ENCODE peak calls at places on chromosomes 1 and 21, in eight cellular contexts. G is ovary, X is HCT116, V is lower leg skin, E is testis, J is adrenal gland, I is gastrocnemius medialis, A is tibial nerve. C is an unnamed sample.

GRCh38 chr1:8166436-8166835 is 140.3 kb upstream of the ERRFI1 start:
- DNase-seq in X (no peak), I (no peak), G (no peak), J (no peak), E (no peak), V (no peak), A (no peak), C (no peak)

GRCh38 chr21:30349572-30349971 is 1.2 kb upstream of the KRTAP23-1 start:
- DNase-seq in J (no peak), A (no peak), I (no peak), X (no peak), E (no peak), V (no peak), G (no peak), C (no peak)

GRCh38 chr1:167059045-167059728 is 31.0 kb downstream of the GPA33 start:
- DNase-seq in X (peak), V (peak), A (peak), I (no peak), E (peak), G (peak), J (peak), C (peak)

GRCh38 chr1:103496014-103496635 is 29.4 kb upstream of the RNPC3 start:
- DNase-seq in A (no peak), J (no peak), I (no peak), E (no peak), G (no peak), V (no peak), X (no peak), C (no peak)

GRCh38 chr1:25944986-25945385 is 38.8 kb upstream of the STMN1 start:
- DNase-seq in E (no peak), G (no peak), I (no peak), V (no peak), X (no peak), A (no peak), J (no peak), C (no peak)

GRCh38 chr1:51877434-51878306 is 857 bp downstream of the NRDC start:
- DNase-seq in A (no peak), E (peak), J (peak), X (no peak), I (peak), V (no peak), G (no peak), C (no peak)

GRCh38 chr1:236854602-236854978 is 59.5 kb downstream of the MTR start:
- DNase-seq in A (no peak), X (no peak), E (no peak), I (no peak), V (no peak), G (no peak), J (no peak), C (no peak)

GRCh38 chr1:227941509-227942020 is 6.2 kb downstream of the WNT9A start:
- DNase-seq in A (peak), E (peak), J (peak), X (no peak), I (no peak), V (no peak), G (no peak), C (no peak)

GRCh38 chr1:44679468-44679867 is 5.0 kb downstream of the ARMH1 start:
- DNase-seq in E (no peak), J (no peak), X (no peak), I (no peak), G (no peak), A (no peak), V (no peak), C (no peak)

GRCh38 chr1:2044510-2045319 is 5.5 kb upstream of the PRKCZ start:
- DNase-seq in A (peak), J (peak), V (no peak), I (no peak), X (no peak), E (peak), G (peak), C (peak)

GRCh38 chr21:44666401-44667320 is at the start of gene KRTAP12-2:
- DNase-seq in I (no peak), J (no peak), E (no peak), A (no peak), V (no peak), G (no peak), X (no peak), C (no peak)

GRCh38 chr1:37481289-37482003 is 7.1 kb downstream of the ZC3H12A start:
- DNase-seq in X (no peak), J (peak), I (no peak), A (no peak), G (no peak), V (no peak), E (no peak), C (no peak)

GRCh38 chr1:160161965-160162705 is 10.7 kb downstream of the ATP1A4 start:
- DNase-seq in X (no peak), I (no peak), A (no peak), J (peak), G (no peak), V (no peak), E (peak), C (no peak)

GRCh38 chr1:203271018-203271743 is 34.1 kb upstream of the BTG2 start:
- DNase-seq in G (peak), V (peak), X (peak), J (peak), I (peak), E (peak), A (no peak), C (peak)

GRCh38 chr1:18461656-18462055 is 19.1 kb upstream of the KLHDC7A start:
- DNase-seq in J (no peak), E (no peak), G (no peak), A (no peak), X (no peak), V (no peak), I (no peak), C (no peak)

GRCh38 chr1:1788646-1789431 is 10.6 kb upstream of the NADK start:
- DNase-seq in V (no peak), A (no peak), G (no peak), J (peak), E (peak), X (no peak), I (no peak), C (no peak)

GRCh38 chr1:112882271-112882744 is 73.7 kb downstream of the SLC16A1 start:
- DNase-seq in X (no peak), A (no peak), E (no peak), G (no peak), I (no peak), V (no peak), J (no peak), C (peak)

GRCh38 chr21:36887983-36888382 is 78.5 kb downstream of the HLCS start:
- DNase-seq in G (no peak), E (no peak), V (no peak), J (no peak), A (no peak), I (no peak), X (no peak), C (no peak)

GRCh38 chr1:38029725-38030511 is 16.7 kb downstream of the POU3F1 start:
- DNase-seq in E (peak), X (no peak), J (peak), V (no peak), A (no peak), G (no peak), I (no peak), C (peak)

GRCh38 chr1:206469411-206469932 is 804 bp upstream of the IKBKE start:
- DNase-seq in G (no peak), A (no peak), J (no peak), E (no peak), I (no peak), X (no peak), V (no peak), C (no peak)

GRCh38 chr1:155322571-155322952 is 1.9 kb downstream of the RUSC1 start:
- DNase-seq in E (peak), I (no peak), A (no peak), X (no peak), G (peak), J (peak), V (no peak), C (peak)

GRCh38 chr1:79197421-79197820 is 190.9 kb upstream of the ADGRL4 start:
- DNase-seq in G (no peak), E (no peak), X (peak), V (no peak), I (no peak), A (no peak), J (no peak), C (no peak)

GRCh38 chr1:35085421-35085820 is 6.2 kb downstream of the ZMYM1 start:
- DNase-seq in I (no peak), G (no peak), X (no peak), V (no peak), E (no peak), A (no peak), J (no peak), C (no peak)

GRCh38 chr1:223710179-223711133 is 1.9 kb upstream of the CAPN2 start:
- DNase-seq in A (no peak), G (no peak), X (no peak), I (no peak), V (no peak), E (no peak), J (no peak), C (no peak)

GRCh38 chr1:159492575-159493323 is 43.1 kb downstream of the OR10J5 start:
- DNase-seq in X (no peak), V (no peak), G (no peak), E (no peak), J (no peak), A (no peak), I (no peak), C (no peak)

GRCh38 chr1:168618351-168618750 is 41.9 kb downstream of the XCL1 start:
- DNase-seq in G (no peak), J (no peak), V (no peak), E (no peak), I (no peak), A (no peak), X (no peak), C (no peak)

GRCh38 chr1:40712405-40712944 is 21.0 kb downstream of the NFYC start:
- DNase-seq in J (no peak), X (no peak), E (no peak), V (no peak), I (no peak), G (no peak), A (no peak), C (no peak)
- TF ChIP-seq POLR2A in J (no peak), X (no peak), E (no peak), V (no peak), I (no peak), G (no peak), A (no peak), C (no peak)

DNA sequence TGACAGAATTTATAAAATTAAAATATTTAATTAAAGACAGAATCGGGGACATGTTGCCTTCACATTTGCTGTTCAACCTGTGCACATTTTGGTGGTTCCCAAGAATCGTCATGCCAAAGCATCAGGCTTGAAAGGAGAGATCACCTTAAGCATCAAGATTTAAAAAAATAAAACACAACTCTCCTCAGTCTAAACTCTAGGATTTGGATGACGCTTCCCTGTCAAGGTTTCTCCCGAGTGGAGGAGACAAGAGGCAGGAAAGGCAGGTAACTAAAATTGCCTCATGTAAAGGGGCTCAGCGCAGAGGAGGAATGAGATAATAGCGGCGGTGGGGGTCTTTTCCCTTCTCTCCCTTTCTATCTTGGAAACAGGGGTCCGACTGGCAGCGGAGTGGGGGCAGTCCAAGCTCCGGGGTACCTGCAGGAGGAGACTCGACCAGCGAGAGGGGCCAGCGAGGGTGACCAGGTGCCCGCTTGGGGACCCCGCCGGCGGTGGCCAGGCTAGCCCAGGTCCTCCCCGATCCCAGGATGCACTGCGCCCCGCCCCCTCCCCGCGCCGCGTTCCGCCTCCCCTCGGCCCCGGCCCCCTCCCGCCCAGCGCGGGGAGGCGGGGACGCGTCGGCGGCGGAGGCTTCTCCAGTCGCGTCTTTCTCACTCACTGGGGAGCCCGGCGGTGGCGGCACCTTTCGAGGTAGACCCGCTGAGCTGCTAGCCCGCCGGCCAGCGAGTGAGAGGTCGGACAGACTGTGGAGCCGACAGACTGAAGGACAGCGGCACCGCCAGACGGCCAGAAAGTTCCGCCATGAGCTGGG is at the start of gene FNBP1L:
- DNase-seq in X (no peak), E (peak), J (peak), V (peak), G (peak), A (no peak), I (peak), C (peak)
- TF ChIP-seq POLR2A in X (peak), E (no peak), J (no peak), V (no peak), G (peak), A (peak), I (peak), C (peak)

GRCh38 chr1:32221980-32222751 is at the start of the genes EIF3I and TMEM234:
- DNase-seq in E (peak), G (peak), X (peak), J (peak), A (peak), V (peak), I (peak), C (peak)
- TF ChIP-seq POLR2A in E (peak), G (peak), X (peak), J (peak), A (peak), V (no peak), I (peak), C (peak)

DNA sequence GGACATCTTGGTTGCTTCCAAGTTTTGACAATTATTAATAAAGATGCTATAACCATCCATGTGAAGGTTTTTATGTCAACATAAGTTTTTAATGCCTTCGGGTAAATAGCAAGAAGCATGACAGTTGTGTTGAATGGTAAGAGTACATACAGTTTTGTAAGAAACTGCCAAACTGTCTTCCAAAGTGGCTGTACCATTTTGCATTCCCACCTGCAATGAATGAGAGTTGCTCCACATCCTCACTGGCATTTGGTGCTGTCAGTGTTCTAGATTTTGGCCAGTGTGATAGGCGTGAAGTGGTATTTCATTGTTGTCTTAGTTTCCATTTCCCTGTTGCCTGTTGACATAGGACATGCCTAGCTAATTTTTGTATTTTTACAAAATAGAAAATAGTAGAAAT is 45.4 kb downstream of the CD58 start:
- DNase-seq in A (no peak), I (no peak), G (no peak), E (no peak), X (no peak), V (no peak), J (no peak), C (no peak)
- TF ChIP-seq POLR2A in A (no peak), I (no peak), G (no peak), E (no peak), X (no peak), V (no peak), J (no peak), C (no peak)

GRCh38 chr1:183622013-183622412 is 13.6 kb downstream of the ARPC5 start:
- DNase-seq in E (no peak), V (no peak), X (no peak), J (no peak), G (no peak), I (no peak), A (no peak), C (no peak)

GRCh38 chr1:183628537-183628936 is 7.0 kb downstream of the ARPC5 start:
- DNase-seq in E (no peak), G (no peak), V (no peak), I (no peak), J (no peak), A (no peak), X (no peak), C (no peak)

GRCh38 chr1:183619719-183620118 is 15.9 kb downstream of the ARPC5 start:
- DNase-seq in A (no peak), J (no peak), E (no peak), V (no peak), I (no peak), X (no peak), G (no peak), C (no peak)

GRCh38 chr1:183620311-183620710 is 15.3 kb downstream of the ARPC5 start:
- DNase-seq in J (no peak), I (no peak), V (no peak), A (no peak), X (no peak), G (no peak), E (no peak), C (no peak)

GRCh38 chr1:183622884-183623785 is 12.4 kb downstream of the ARPC5 start:
- DNase-seq in E (peak), J (peak), X (peak), G (peak), I (no peak), A (no peak), V (no peak), C (no peak)
- TF ChIP-seq POLR2A in E (no peak), J (no peak), X (no peak), G (no peak), I (no peak), A (no peak), V (no peak), C (no peak)

GRCh38 chr1:59819566-59820438 is 5.1 kb downstream of the HOOK1 start:
- DNase-seq in I (no peak), A (no peak), E (no peak), G (no peak), J (no peak), V (no peak), X (no peak), C (no peak)

GRCh38 chr1:59814901-59815825 is at the start of gene HOOK1:
- DNase-seq in A (no peak), G (peak), E (peak), X (no peak), J (peak), I (no peak), V (no peak), C (no peak)

GRCh38 chr1:59816318-59816878 is 1.6 kb downstream of the HOOK1 start:
- DNase-seq in J (no peak), X (no peak), E (no peak), I (no peak), V (no peak), A (no peak), G (no peak), C (no peak)

GRCh38 chr1:59815892-59816291 is 1.1 kb downstream of the HOOK1 start:
- DNase-seq in V (no peak), I (no peak), J (no peak), X (no peak), E (no peak), G (no peak), A (no peak), C (no peak)

GRCh38 chr1:59814180-59814900 is 409 bp upstream of the HOOK1 start:
- DNase-seq in X (peak), A (no peak), V (peak), E (peak), G (peak), I (no peak), J (peak), C (peak)
- TF ChIP-seq POLR2A in X (peak), A (no peak), V (no peak), E (no peak), G (no peak), I (no peak), J (no peak), C (no peak)

GRCh38 chr1:85300140-85300539 is 23.7 kb upstream of the BCL10 start:
- DNase-seq in J (no peak), A (no peak), X (no peak), E (no peak), G (no peak), I (no peak), V (no peak), C (no peak)
- TF ChIP-seq POLR2A in J (no peak), A (no peak), X (no peak), E (no peak), G (no peak), I (no peak), V (no peak), C (no peak)

GRCh38 chr1:244302889-244303609 is 148.7 kb downstream of the ADSS2 start:
- DNase-seq in X (peak), G (peak), I (no peak), E (peak), J (no peak), V (no peak), A (no peak), C (no peak)

GRCh38 chr1:244305776-244306341 is 145.8 kb downstream of the ADSS2 start:
- DNase-seq in V (no peak), A (no peak), X (no peak), I (no peak), G (no peak), E (no peak), J (peak), C (no peak)

GRCh38 chr1:244301595-244302130 is 150.0 kb downstream of the ADSS2 start:
- DNase-seq in G (no peak), A (no peak), X (no peak), I (no peak), E (no peak), V (no peak), J (no peak), C (no peak)

GRCh38 chr1:244304156-244304555 is 147.6 kb downstream of the ADSS2 start:
- DNase-seq in E (no peak), V (no peak), G (no peak), A (no peak), I (no peak), J (no peak), X (no peak), C (no peak)

DNA sequence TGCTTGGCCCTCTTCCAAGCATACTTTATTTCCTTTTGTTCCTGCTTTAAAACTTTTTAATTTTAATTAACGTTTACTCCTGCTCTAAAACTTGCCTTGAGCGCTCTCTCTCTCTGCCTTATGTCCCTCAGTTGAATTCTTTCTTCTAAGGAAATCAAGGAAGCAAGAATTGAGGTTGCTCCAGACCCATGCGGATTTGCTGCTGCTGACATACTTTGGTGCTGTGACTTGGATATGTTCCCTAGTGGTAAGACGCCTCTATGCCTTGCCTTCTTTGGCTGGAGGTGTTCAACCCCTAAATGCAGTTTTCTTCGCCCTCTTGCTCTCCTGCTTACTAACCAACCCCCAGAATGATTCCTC is 148.1 kb downstream of the ADSS2 start:
- DNase-seq in I (no peak), A (no peak), J (no peak), V (no peak), X (no peak), E (no peak), G (no peak), C (no peak)
- TF ChIP-seq POLR2A in I (no peak), A (no peak), J (no peak), V (no peak), X (no peak), E (no peak), G (no peak), C (no peak)

GRCh38 chr1:40508375-40509341 is at the start of gene EXO5:
- DNase-seq in J (peak), I (peak), E (peak), X (no peak), G (peak), V (peak), A (peak), C (peak)
- TF ChIP-seq POLR2A in J (peak), I (no peak), E (no peak), X (no peak), G (no peak), V (no peak), A (peak), C (peak)

C was measured in uterus.